ENCODE peak calls at places on chromosomes 3 and 15, in four cellular contexts. C is MM.1S, P is psoas muscle, W is colonic mucosa. X is an unnamed sample. For H3K27me3, the result is how much of the 10 kb centered on the place peaks cover.

GRCh38 chr3:136490646-136491405 is 240.7 kb downstream of the PCCB start:
- DNase-seq in C (no peak), P (no peak), W (no peak), X (no peak)

GRCh38 chr3:129034650-129035049 is 25.9 kb upstream of the GP9 start:
- DNase-seq in C (no peak), P (no peak), W (no peak), X (no peak)

GRCh38 chr3:46187876-46188275 is 20.2 kb downstream of the CCR1 start:
- DNase-seq in C (peak), P (no peak), W (no peak), X (no peak)

GRCh38 chr15:73630796-73631471 is 2.3 kb downstream of the NPTN start:
- DNase-seq in C (no peak), P (no peak), W (no peak), X (no peak)

GRCh38 chr3:68866157-68866556 is 66.2 kb downstream of the TAFA4 start:
- DNase-seq in C (no peak), P (no peak), W (no peak), X (peak)

GRCh38 chr3:141302364-141303141 is 65.8 kb upstream of the ZBTB38 start:
- DNase-seq in C (no peak), P (no peak), W (no peak), X (no peak)

GRCh38 chr3:128068156-128068620 is 16.0 kb downstream of the SEC61A1 start:
- DNase-seq in C (peak), P (no peak), W (no peak), X (peak)

GRCh38 chr15:37014137-37014536 is 86.2 kb downstream of the MEIS2 start:
- DNase-seq in C (no peak), P (no peak), W (no peak), X (no peak)

GRCh38 chr3:30578479-30578878 is 27.9 kb upstream of the TGFBR2 start:
- DNase-seq in C (peak), P (peak), W (peak), X (no peak)

GRCh38 chr15:69523010-69524001 is 70.7 kb downstream of the RPLP1 start:
- DNase-seq in C (peak), P (peak), W (peak), X (peak)

GRCh38 chr3:184145120-184145524 is 10.0 kb downstream of the EIF2B5 start:
- DNase-seq in C (peak), P (no peak), W (peak), X (peak)

GRCh38 chr15:40441736-40442531 is 1.2 kb downstream of the BAHD1 start:
- DNase-seq in C (no peak), P (no peak), W (peak), X (peak)

GRCh38 chr3:39577541-39577940 is 110.1 kb downstream of the MOBP start:
- DNase-seq in C (no peak), P (no peak), W (no peak), X (no peak)

GRCh38 chr3:17179381-17180205 is 294.8 kb downstream of the PLCL2 start:
- DNase-seq in C (no peak), P (no peak), W (no peak), X (peak)

GRCh38 chr15:48644498-48644826 is 1.0 kb downstream of the FBN1 start:
- DNase-seq in C (no peak), P (peak), W (no peak), X (no peak)

GRCh38 chr3:112056451-112056929 is 22.0 kb downstream of the TMPRSS7 start:
- DNase-seq in C (no peak), P (no peak), W (no peak), X (no peak)

GRCh38 chr3:190972840-190973270 is 110.4 kb upstream of the GMNC start:
- DNase-seq in C (no peak), P (no peak), W (no peak), X (no peak)

GRCh38 chr3:67018105-67018788 is 20.1 kb downstream of the KBTBD8 start:
- DNase-seq in C (no peak), P (no peak), W (peak), X (no peak)

DNA sequence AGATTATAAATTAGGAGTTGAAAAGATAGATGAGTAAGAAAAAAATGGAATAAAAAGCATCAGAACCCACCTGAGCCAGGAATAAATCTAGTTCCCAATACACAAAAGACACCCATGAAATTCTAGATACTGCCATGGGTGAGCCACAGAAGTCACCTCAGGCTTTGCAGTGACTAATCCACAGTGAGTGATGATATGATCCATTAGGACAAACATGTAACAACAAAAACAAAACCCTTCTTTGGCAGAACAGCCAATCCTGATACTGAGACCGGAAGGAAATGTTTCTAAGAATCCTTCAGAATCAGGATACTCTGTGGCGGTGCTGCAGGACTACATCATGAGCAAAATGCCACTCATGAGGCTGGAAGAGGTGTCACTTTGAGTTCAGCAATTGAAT is 15.0 kb upstream of the MINDY4B start:
- DNase-seq in C (no peak), P (no peak), W (no peak), X (no peak)
- H3K27me3 ChIP-seq in C (under half), P (under half), W (under half), X (half or more)

GRCh38 chr3:186496016-186496415 is 48.2 kb downstream of the CRYGS start:
- DNase-seq in C (no peak), P (no peak), W (no peak), X (no peak)
- TF ChIP-seq CTCF in C (no peak), P (no peak), W (no peak), X (no peak)

DNA sequence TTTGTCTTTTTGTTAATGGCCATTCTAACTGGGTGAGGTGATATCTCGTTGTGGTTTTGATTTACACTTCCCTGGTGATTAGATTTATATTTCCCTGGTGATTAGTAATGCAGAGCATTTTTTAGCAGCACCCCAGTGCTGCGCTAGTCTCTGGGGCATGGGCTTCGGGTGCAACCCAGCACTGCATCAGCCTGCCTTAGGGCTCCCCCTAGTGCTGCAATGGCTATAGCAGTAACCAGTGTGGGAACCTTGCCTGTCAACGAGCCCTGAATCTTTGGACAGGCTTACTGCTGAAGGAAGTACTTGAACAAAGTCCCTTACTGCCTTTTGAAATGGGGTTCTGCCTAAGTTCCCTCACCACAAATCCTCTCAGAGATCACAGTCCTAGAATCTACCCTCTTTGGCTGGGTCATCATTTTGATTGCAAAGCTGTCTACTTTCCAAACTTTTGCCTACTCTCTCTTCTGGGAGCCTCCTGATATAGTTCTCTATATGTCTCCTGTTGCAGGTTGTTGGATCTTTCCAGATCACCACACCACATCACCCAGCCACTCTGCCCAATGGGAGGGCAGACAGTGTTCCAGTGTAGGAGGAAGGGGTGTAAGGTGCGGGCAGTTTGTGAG is 79.2 kb upstream of the CCNL1 start:
- DNase-seq in C (peak), P (peak), W (peak), X (peak)
- H3K27ac ChIP-seq in C (no peak), P (no peak), W (no peak), X (no peak)

GRCh38 chr3:82177774-82178173 is 416.3 kb upstream of the GBE1 start:
- DNase-seq in C (no peak), P (no peak), W (no peak), X (no peak)
- H3K27me3 ChIP-seq in C (under half), P (under half), W (under half), X (under half)

DNA sequence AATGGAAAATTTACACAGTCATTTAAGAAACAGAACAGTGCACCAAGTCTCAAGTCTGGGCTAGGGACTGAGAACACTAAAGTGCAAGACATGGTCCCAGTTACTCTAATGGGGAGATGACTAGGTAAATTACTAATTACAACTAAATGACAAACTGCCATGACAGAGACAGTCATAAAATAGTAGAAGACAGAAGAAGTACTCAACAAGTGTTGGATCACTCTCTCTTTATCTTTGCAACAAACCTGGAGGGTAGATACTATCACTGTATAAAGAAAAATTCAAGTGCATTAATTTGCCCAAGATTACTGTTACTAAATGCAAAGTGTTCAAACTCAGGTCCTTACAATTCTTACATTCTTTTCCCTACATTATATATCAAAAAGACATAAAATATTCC is 44.7 kb downstream of the DMXL2 start:
- DNase-seq in C (no peak), P (no peak), W (no peak), X (no peak)
- TF ChIP-seq CTCF in C (no peak), P (no peak), W (no peak), X (no peak)

DNA sequence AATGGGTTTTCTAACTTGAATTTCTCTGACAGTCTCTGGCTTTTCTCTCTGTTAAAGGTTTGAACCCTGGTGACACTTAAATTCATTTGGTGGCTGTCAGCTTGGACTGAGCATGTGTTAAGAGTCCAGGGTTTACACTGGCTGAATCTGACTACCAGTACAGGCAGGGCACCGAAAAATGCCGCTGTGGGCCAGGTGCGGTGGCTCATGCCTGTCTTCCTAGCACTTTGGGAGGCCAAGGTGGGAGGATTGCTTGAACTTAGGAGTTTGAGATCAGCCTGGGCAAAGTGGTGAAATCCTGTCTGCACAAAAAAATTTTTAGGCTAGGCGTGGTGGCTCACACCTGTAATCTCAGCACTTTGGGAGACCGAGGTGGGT is 1.8 kb downstream of the MANF start:
- DNase-seq in C (no peak), P (no peak), W (no peak), X (no peak)
- H3K27ac ChIP-seq in C (no peak), P (no peak), W (no peak), X (no peak)

GRCh38 chr15:63044645-63045437 is 2.3 kb downstream of the TPM1 start:
- DNase-seq in C (no peak), P (no peak), W (peak), X (peak)
- H3K27me3 ChIP-seq in C (half or more), P (under half), W (under half), X (under half)

DNA sequence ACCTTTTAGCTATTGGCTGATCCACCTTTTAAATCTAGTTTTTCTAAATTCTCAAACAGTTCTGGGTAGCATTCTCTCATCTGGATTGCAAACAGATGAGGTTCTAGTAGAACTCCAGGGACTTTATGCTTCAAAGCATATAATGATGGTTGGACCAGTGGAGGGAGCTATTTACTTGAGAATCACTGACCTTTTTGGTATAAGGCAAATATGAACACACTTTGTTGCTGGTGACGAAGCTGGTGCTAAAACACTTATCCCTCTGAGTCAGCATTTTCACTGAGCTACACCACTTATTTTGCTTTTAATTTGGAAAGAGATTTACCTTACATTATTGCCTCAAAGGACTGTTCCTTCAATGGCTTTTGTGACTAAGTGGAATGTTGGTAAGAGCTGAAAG is 58.6 kb upstream of the SLITRK3 start:
- DNase-seq in C (peak), P (no peak), W (no peak), X (peak)
- TF ChIP-seq CTCF in C (peak), P (peak), W (no peak), X (peak)

X was measured in WERI-Rb-1.